ENCODE peak calls at places on chromosome 14, in four cellular contexts. R, P, M and W are unnamed samples.

GRCh38 chr14:37168721-37169120 is 3.7 kb downstream of the SLC25A21 start:
- DNase-seq in R (no peak), P (no peak), M (no peak), W (no peak)

GRCh38 chr14:103422981-103423600 is 37.9 kb downstream of the MARK3 start:
- DNase-seq in R (no peak), P (no peak), M (no peak), W (no peak)

GRCh38 chr14:94485944-94486841 is 10.2 kb upstream of the SERPINA9 start:
- DNase-seq in R (no peak), P (peak), M (peak), W (no peak)

GRCh38 chr14:87628129-87628528 is 364.9 kb downstream of the GALC start:
- DNase-seq in R (no peak), P (peak), M (peak), W (no peak)

GRCh38 chr14:35752380-35752779 is 56.7 kb downstream of the RALGAPA1 start:
- DNase-seq in R (no peak), P (no peak), M (no peak), W (no peak)

GRCh38 chr14:38171197-38171596 is 36.5 kb upstream of the SSTR1 start:
- DNase-seq in R (no peak), P (peak), M (no peak), W (no peak)

GRCh38 chr14:31834616-31835015 is 242.5 kb upstream of the ARHGAP5 start:
- DNase-seq in R (no peak), P (no peak), M (no peak), W (no peak)

GRCh38 chr14:57487771-57488170 is 5.9 kb downstream of the CCDC198 start:
- DNase-seq in R (no peak), P (no peak), M (no peak), W (no peak)

GRCh38 chr14:77314539-77314938 is 6.1 kb downstream of the POMT2 start:
- DNase-seq in R (no peak), P (no peak), M (no peak), W (no peak)

GRCh38 chr14:33655421-33655820 is 295.5 kb downstream of the EGLN3 start:
- DNase-seq in R (no peak), P (no peak), M (no peak), W (no peak)

GRCh38 chr14:91119556-91120311 is 5.9 kb downstream of the DGLUCY start:
- DNase-seq in R (no peak), P (peak), M (no peak), W (no peak)

GRCh38 chr14:64536488-64537245 is 3.9 kb upstream of the HSPA2 start:
- DNase-seq in R (no peak), P (no peak), M (peak), W (no peak)

GRCh38 chr14:78086342-78086741 is 83.8 kb upstream of the NRXN3 start:
- DNase-seq in R (no peak), P (no peak), M (no peak), W (no peak)

GRCh38 chr14:102474934-102475333 is 34.6 kb downstream of the ANKRD9 start:
- DNase-seq in R (no peak), P (peak), M (peak), W (no peak)

GRCh38 chr14:102516531-102517411 is 7.2 kb upstream of the ANKRD9 start:
- DNase-seq in R (no peak), P (peak), M (peak), W (peak)

GRCh38 chr14:24339284-24340151 is at the start of gene RIPK3:
- DNase-seq in R (no peak), P (no peak), M (peak), W (peak)

GRCh38 chr14:34098045-34098984 is 147.4 kb upstream of the EGLN3 start:
- DNase-seq in R (no peak), P (no peak), M (peak), W (no peak)

GRCh38 chr14:68278568-68279436 is 459.2 kb downstream of the RAD51B start:
- DNase-seq in R (no peak), P (peak), M (no peak), W (no peak)

GRCh38 chr14:61700104-61700886 is 5.0 kb downstream of the HIF1A start:
- DNase-seq in R (no peak), P (no peak), M (no peak), W (no peak)

GRCh38 chr14:100623557-100623956 is 36.3 kb upstream of the BEGAIN start:
- DNase-seq in R (no peak), P (no peak), M (no peak), W (no peak)

GRCh38 chr14:43155258-43155657 is 1351.8 kb downstream of the FSCB start:
- DNase-seq in R (no peak), P (no peak), M (no peak), W (no peak)

GRCh38 chr14:75216427-75217006 is 40.1 kb upstream of the TMED10 start:
- DNase-seq in R (no peak), P (no peak), M (no peak), W (no peak)

GRCh38 chr14:99574099-99574880 is 29.7 kb downstream of the CCDC85C start:
- DNase-seq in R (no peak), P (no peak), M (peak), W (no peak)

GRCh38 chr14:67515386-67516079 is 17.6 kb upstream of the PLEKHH1 start:
- DNase-seq in R (no peak), P (no peak), M (peak), W (no peak)

GRCh38 chr14:62015945-62016344 is 253.7 kb downstream of the SNAPC1 start:
- DNase-seq in R (no peak), P (peak), M (no peak), W (no peak)

GRCh38 chr14:76974365-76974764 is 54.1 kb downstream of the IRF2BPL start:
- DNase-seq in R (no peak), P (no peak), M (no peak), W (no peak)

GRCh38 chr14:68343534-68344093 is 449.3 kb downstream of the ZFP36L1 start:
- DNase-seq in R (no peak), P (no peak), M (no peak), W (no peak)

GRCh38 chr14:68902357-68902756 is 76.7 kb downstream of the ACTN1 start:
- DNase-seq in R (no peak), P (no peak), M (no peak), W (no peak)

GRCh38 chr14:59098377-59098776 is 90.1 kb upstream of the DAAM1 start:
- DNase-seq in R (no peak), P (peak), M (no peak), W (no peak)